ENCODE peak calls at places on chromosome 11, in six cellular contexts. One of them, this sample, is unnamed.

GRCh38 chr11:61413496-61413895 is 16.3 kb downstream of the CPSF7 start:
- DNase-seq in fibroblast of mammary gland: peak; percentile 70
- DNase-seq in foreskin keratinocyte: no peak
- DNase-seq in CD8-positive, alpha-beta T cell: no peak
- DNase-seq in thoracic aorta: no peak
- DNase-seq in sigmoid colon: no peak
- DNase-seq in this sample: no peak

GRCh38 chr11:122676638-122677037 is 21.1 kb downstream of the UBASH3B start:
- DNase-seq in fibroblast of mammary gland: no peak
- DNase-seq in foreskin keratinocyte: peak; percentile 56
- DNase-seq in CD8-positive, alpha-beta T cell: no peak
- DNase-seq in thoracic aorta: no peak
- DNase-seq in sigmoid colon: no peak
- DNase-seq in this sample: no peak

GRCh38 chr11:61090521-61090920 is 11.8 kb upstream of the CD5 start:
- DNase-seq in fibroblast of mammary gland: no peak
- DNase-seq in foreskin keratinocyte: no peak
- DNase-seq in CD8-positive, alpha-beta T cell: no peak
- DNase-seq in thoracic aorta: no peak
- DNase-seq in sigmoid colon: no peak
- DNase-seq in this sample: no peak

GRCh38 chr11:124884869-124885479 is 12.7 kb downstream of the ROBO4 start:
- DNase-seq in fibroblast of mammary gland: no peak
- DNase-seq in foreskin keratinocyte: no peak
- DNase-seq in CD8-positive, alpha-beta T cell: no peak
- DNase-seq in thoracic aorta: no peak
- DNase-seq in sigmoid colon: peak; percentile 48
- DNase-seq in this sample: no peak

GRCh38 chr11:74278721-74279148 is 32.7 kb downstream of the P4HA3 start:
- DNase-seq in fibroblast of mammary gland: peak; percentile 100
- DNase-seq in foreskin keratinocyte: peak; percentile 74
- DNase-seq in CD8-positive, alpha-beta T cell: no peak
- DNase-seq in thoracic aorta: peak; percentile 30
- DNase-seq in sigmoid colon: peak; percentile 94
- DNase-seq in this sample: no peak

GRCh38 chr11:62709262-62710000 is 2.0 kb downstream of the GNG3 start:
- DNase-seq in fibroblast of mammary gland: peak; percentile 98
- DNase-seq in foreskin keratinocyte: peak; percentile 87
- DNase-seq in CD8-positive, alpha-beta T cell: peak; percentile 98
- DNase-seq in thoracic aorta: peak; percentile 97
- DNase-seq in sigmoid colon: peak; percentile 100
- DNase-seq in this sample: peak; percentile 83

GRCh38 chr11:101296896-101297295 is 167.3 kb upstream of the PGR start:
- DNase-seq in fibroblast of mammary gland: no peak
- DNase-seq in foreskin keratinocyte: peak; percentile 64
- DNase-seq in CD8-positive, alpha-beta T cell: no peak
- DNase-seq in thoracic aorta: no peak
- DNase-seq in sigmoid colon: no peak
- DNase-seq in this sample: no peak

GRCh38 chr11:64356498-64357411 is 2.2 kb upstream of the RPS6KA4 start:
- DNase-seq in fibroblast of mammary gland: peak; percentile 47
- DNase-seq in foreskin keratinocyte: no peak
- DNase-seq in CD8-positive, alpha-beta T cell: peak; percentile 38
- DNase-seq in thoracic aorta: no peak
- DNase-seq in sigmoid colon: no peak
- DNase-seq in this sample: no peak

GRCh38 chr11:31813242-31813960 is 2.3 kb upstream of the PAX6 start:
- DNase-seq in fibroblast of mammary gland: no peak
- DNase-seq in foreskin keratinocyte: no peak
- DNase-seq in CD8-positive, alpha-beta T cell: no peak
- DNase-seq in thoracic aorta: no peak
- DNase-seq in sigmoid colon: no peak
- DNase-seq in this sample: no peak

GRCh38 chr11:66373261-66373660 is 1.7 kb upstream of the SLC29A2 start:
- DNase-seq in fibroblast of mammary gland: no peak
- DNase-seq in foreskin keratinocyte: no peak
- DNase-seq in CD8-positive, alpha-beta T cell: no peak
- DNase-seq in thoracic aorta: no peak
- DNase-seq in sigmoid colon: no peak
- DNase-seq in this sample: no peak

GRCh38 chr11:111922803-111923202 is 4.1 kb downstream of the C11orf52 start:
- DNase-seq in fibroblast of mammary gland: peak; percentile 89
- DNase-seq in foreskin keratinocyte: no peak
- DNase-seq in CD8-positive, alpha-beta T cell: no peak
- DNase-seq in thoracic aorta: peak; percentile 81
- DNase-seq in sigmoid colon: peak; percentile 87
- DNase-seq in this sample: no peak

GRCh38 chr11:15852179-15852578 is 504.2 kb downstream of the SOX6 start:
- DNase-seq in fibroblast of mammary gland: peak; percentile 23
- DNase-seq in foreskin keratinocyte: peak; percentile 20
- DNase-seq in CD8-positive, alpha-beta T cell: no peak
- DNase-seq in thoracic aorta: no peak
- DNase-seq in sigmoid colon: no peak
- DNase-seq in this sample: no peak

GRCh38 chr11:44633641-44634040 is 68.2 kb downstream of the CD82 start:
- DNase-seq in fibroblast of mammary gland: no peak
- DNase-seq in foreskin keratinocyte: no peak
- DNase-seq in CD8-positive, alpha-beta T cell: no peak
- DNase-seq in thoracic aorta: no peak
- DNase-seq in sigmoid colon: peak; percentile 62
- DNase-seq in this sample: no peak

GRCh38 chr11:117179048-117179999 is 781 bp downstream of the SIDT2 start:
- DNase-seq in fibroblast of mammary gland: peak; percentile 57
- DNase-seq in foreskin keratinocyte: peak; percentile 18
- DNase-seq in CD8-positive, alpha-beta T cell: peak; percentile 55
- DNase-seq in thoracic aorta: no peak
- DNase-seq in sigmoid colon: peak; percentile 68
- DNase-seq in this sample: no peak

GRCh38 chr11:45590743-45591142 is 74.7 kb downstream of the CHST1 start:
- DNase-seq in fibroblast of mammary gland: peak; percentile 33
- DNase-seq in foreskin keratinocyte: no peak
- DNase-seq in CD8-positive, alpha-beta T cell: no peak
- DNase-seq in thoracic aorta: peak; percentile 89
- DNase-seq in sigmoid colon: peak; percentile 57
- DNase-seq in this sample: no peak

GRCh38 chr11:64245797-64246623 is 733 bp downstream of the PPP1R14B start:
- DNase-seq in fibroblast of mammary gland: peak; percentile 91
- DNase-seq in foreskin keratinocyte: peak; percentile 97
- DNase-seq in CD8-positive, alpha-beta T cell: peak; percentile 81
- DNase-seq in thoracic aorta: peak; percentile 69
- DNase-seq in sigmoid colon: peak; percentile 86
- DNase-seq in this sample: peak; percentile 50

GRCh38 chr11:75771646-75772410 is 3.2 kb downstream of the DGAT2 start:
- DNase-seq in fibroblast of mammary gland: peak; percentile 98
- DNase-seq in foreskin keratinocyte: no peak
- DNase-seq in CD8-positive, alpha-beta T cell: no peak
- DNase-seq in thoracic aorta: peak; percentile 14
- DNase-seq in sigmoid colon: peak; percentile 62
- DNase-seq in this sample: no peak

GRCh38 chr11:14373941-14374646 is 15.1 kb upstream of the RRAS2 start:
- DNase-seq in fibroblast of mammary gland: peak; percentile 87
- DNase-seq in foreskin keratinocyte: peak; percentile 50
- DNase-seq in CD8-positive, alpha-beta T cell: no peak
- DNase-seq in thoracic aorta: peak; percentile 71
- DNase-seq in sigmoid colon: peak; percentile 69
- DNase-seq in this sample: no peak

GRCh38 chr11:270451-271208 is 7.6 kb upstream of the NLRP6 start:
- DNase-seq in fibroblast of mammary gland: no peak
- DNase-seq in foreskin keratinocyte: no peak
- DNase-seq in CD8-positive, alpha-beta T cell: no peak
- DNase-seq in thoracic aorta: no peak
- DNase-seq in sigmoid colon: no peak
- DNase-seq in this sample: no peak

GRCh38 chr11:48005878-48006277 is 25.5 kb downstream of the PTPRJ start:
- DNase-seq in fibroblast of mammary gland: no peak
- DNase-seq in foreskin keratinocyte: no peak
- DNase-seq in CD8-positive, alpha-beta T cell: no peak
- DNase-seq in thoracic aorta: no peak
- DNase-seq in sigmoid colon: no peak
- DNase-seq in this sample: no peak

GRCh38 chr11:123754101-123754568 is at the start of gene OR6X1:
- DNase-seq in fibroblast of mammary gland: no peak
- DNase-seq in foreskin keratinocyte: no peak
- DNase-seq in CD8-positive, alpha-beta T cell: no peak
- DNase-seq in thoracic aorta: no peak
- DNase-seq in sigmoid colon: no peak
- DNase-seq in this sample: no peak

GRCh38 chr11:133122260-133122659 is 410.0 kb downstream of the OPCML start:
- DNase-seq in fibroblast of mammary gland: no peak
- DNase-seq in foreskin keratinocyte: no peak
- DNase-seq in CD8-positive, alpha-beta T cell: no peak
- DNase-seq in thoracic aorta: no peak
- DNase-seq in sigmoid colon: no peak
- DNase-seq in this sample: no peak

GRCh38 chr11:17979770-17980371 is 33.0 kb downstream of the SERGEF start:
- DNase-seq in fibroblast of mammary gland: peak; percentile 20
- DNase-seq in foreskin keratinocyte: no peak
- DNase-seq in CD8-positive, alpha-beta T cell: no peak
- DNase-seq in thoracic aorta: no peak
- DNase-seq in sigmoid colon: no peak
- DNase-seq in this sample: no peak

GRCh38 chr11:1728281-1728680 is 22.1 kb downstream of the IFITM10 start:
- DNase-seq in fibroblast of mammary gland: no peak
- DNase-seq in foreskin keratinocyte: no peak
- DNase-seq in CD8-positive, alpha-beta T cell: no peak
- DNase-seq in thoracic aorta: no peak
- DNase-seq in sigmoid colon: no peak
- DNase-seq in this sample: no peak

GRCh38 chr11:116862951-116863350 is 25.5 kb upstream of the APOA1 start:
- DNase-seq in fibroblast of mammary gland: no peak
- DNase-seq in foreskin keratinocyte: no peak
- DNase-seq in CD8-positive, alpha-beta T cell: no peak
- DNase-seq in thoracic aorta: no peak
- DNase-seq in sigmoid colon: no peak
- DNase-seq in this sample: no peak

GRCh38 chr11:64086263-64086938 is 50.7 kb downstream of the FLRT1 start:
- DNase-seq in fibroblast of mammary gland: peak; percentile 54
- DNase-seq in foreskin keratinocyte: no peak
- DNase-seq in CD8-positive, alpha-beta T cell: no peak
- DNase-seq in thoracic aorta: no peak
- DNase-seq in sigmoid colon: peak; percentile 88
- DNase-seq in this sample: no peak

GRCh38 chr11:94107363-94107762 is 21.3 kb upstream of the PANX1 start:
- DNase-seq in fibroblast of mammary gland: no peak
- DNase-seq in foreskin keratinocyte: no peak
- DNase-seq in CD8-positive, alpha-beta T cell: no peak
- DNase-seq in thoracic aorta: no peak
- DNase-seq in sigmoid colon: no peak
- DNase-seq in this sample: no peak

GRCh38 chr11:84227970-84228369 is 941.8 kb upstream of the CCDC90B start:
- DNase-seq in fibroblast of mammary gland: peak; percentile 46
- DNase-seq in foreskin keratinocyte: no peak
- DNase-seq in CD8-positive, alpha-beta T cell: no peak
- DNase-seq in thoracic aorta: no peak
- DNase-seq in sigmoid colon: no peak
- DNase-seq in this sample: no peak

GRCh38 chr11:68413591-68413999 is 47.0 kb upstream of the PPP6R3 start:
- DNase-seq in fibroblast of mammary gland: no peak
- DNase-seq in foreskin keratinocyte: no peak
- DNase-seq in CD8-positive, alpha-beta T cell: no peak
- DNase-seq in thoracic aorta: no peak
- DNase-seq in sigmoid colon: no peak
- DNase-seq in this sample: no peak
- TF ChIP-seq CTCF in fibroblast of mammary gland: no peak
- TF ChIP-seq CTCF in foreskin keratinocyte: no peak
- TF ChIP-seq CTCF in CD8-positive, alpha-beta T cell: no peak
- TF ChIP-seq CTCF in thoracic aorta: no peak
- TF ChIP-seq CTCF in sigmoid colon: no peak
- TF ChIP-seq CTCF in this sample: no peak

DNA sequence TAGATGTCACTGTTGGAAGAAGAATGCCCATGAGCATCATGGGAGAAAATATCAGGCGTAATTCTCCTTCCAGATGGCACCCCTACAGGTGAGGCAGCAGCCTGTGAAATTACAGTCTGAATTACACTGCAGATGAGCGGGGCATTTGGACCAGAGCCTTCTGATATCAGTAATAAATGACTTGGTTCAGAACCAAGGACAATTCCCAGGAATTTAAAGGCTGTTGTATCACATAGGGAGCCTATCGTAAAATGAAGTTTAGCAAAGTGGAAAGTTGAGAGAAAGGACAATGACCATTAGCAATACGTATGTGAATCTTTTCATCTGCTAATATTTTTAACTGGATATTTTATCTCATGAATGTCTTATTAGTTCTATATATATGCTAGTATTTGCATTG is 61.3 kb downstream of the PRMT3 start:
- DNase-seq in fibroblast of mammary gland: no peak
- DNase-seq in foreskin keratinocyte: no peak
- DNase-seq in CD8-positive, alpha-beta T cell: no peak
- DNase-seq in thoracic aorta: no peak
- DNase-seq in sigmoid colon: no peak
- DNase-seq in this sample: no peak
- TF ChIP-seq CTCF in fibroblast of mammary gland: no peak
- TF ChIP-seq CTCF in foreskin keratinocyte: no peak
- TF ChIP-seq CTCF in CD8-positive, alpha-beta T cell: no peak
- TF ChIP-seq CTCF in thoracic aorta: no peak
- TF ChIP-seq CTCF in sigmoid colon: no peak
- TF ChIP-seq CTCF in this sample: no peak

DNA sequence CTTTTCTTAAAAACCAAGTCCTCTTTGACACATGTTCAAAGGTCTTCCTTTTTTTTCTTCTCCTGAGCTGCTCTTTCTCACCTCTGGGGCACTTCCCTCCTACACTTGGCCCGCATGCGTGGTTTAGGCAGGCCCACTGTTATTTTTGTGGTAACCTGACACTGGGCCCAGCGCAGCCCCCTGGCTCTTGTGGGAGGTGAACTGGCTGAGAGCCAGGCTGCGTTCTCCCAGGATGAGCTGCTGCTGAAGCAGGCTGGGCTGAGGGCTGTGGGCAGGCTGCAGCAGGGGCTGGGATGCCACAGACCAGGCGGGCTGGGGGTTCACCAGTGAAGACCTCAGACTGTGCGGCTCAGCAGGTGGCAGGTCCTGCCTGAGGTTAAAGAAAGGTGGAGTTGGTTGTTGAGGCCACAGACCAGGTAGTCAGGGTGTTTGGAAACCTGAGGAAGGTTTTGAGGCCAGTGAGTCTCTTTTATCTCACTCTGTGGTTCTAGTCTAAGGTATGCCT is 72.4 kb downstream of the TEAD1 start:
- DNase-seq in fibroblast of mammary gland: peak; percentile 88
- DNase-seq in foreskin keratinocyte: peak; percentile 80
- DNase-seq in CD8-positive, alpha-beta T cell: no peak
- DNase-seq in thoracic aorta: no peak
- DNase-seq in sigmoid colon: peak; percentile 77
- DNase-seq in this sample: no peak
- TF ChIP-seq CTCF in fibroblast of mammary gland: peak; percentile 9
- TF ChIP-seq CTCF in foreskin keratinocyte: no peak
- TF ChIP-seq CTCF in CD8-positive, alpha-beta T cell: no peak
- TF ChIP-seq CTCF in thoracic aorta: no peak
- TF ChIP-seq CTCF in sigmoid colon: no peak
- TF ChIP-seq CTCF in this sample: no peak

DNA sequence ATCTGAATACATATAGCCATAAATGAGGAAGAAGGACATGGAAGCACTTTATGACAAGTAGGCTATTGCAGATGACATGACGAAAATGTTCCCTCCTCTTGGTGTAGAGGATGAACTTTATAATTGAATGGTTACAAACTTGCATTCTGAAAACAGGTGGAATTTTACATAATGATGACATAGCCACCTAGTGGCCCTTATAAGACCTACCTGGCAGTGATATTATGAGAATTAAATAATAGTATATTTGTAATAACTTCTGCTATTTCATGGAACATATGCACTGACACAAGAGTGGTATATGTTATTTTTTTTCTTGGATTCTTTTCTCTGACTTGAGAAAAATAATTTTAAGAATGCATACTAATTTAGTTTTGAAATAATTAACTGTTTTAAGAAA is 22.9 kb downstream of the TRIM22 start:
- DNase-seq in fibroblast of mammary gland: no peak
- DNase-seq in foreskin keratinocyte: peak; percentile 11
- DNase-seq in CD8-positive, alpha-beta T cell: no peak
- DNase-seq in thoracic aorta: no peak
- DNase-seq in sigmoid colon: no peak
- DNase-seq in this sample: no peak
- TF ChIP-seq CTCF in fibroblast of mammary gland: peak; percentile 42
- TF ChIP-seq CTCF in foreskin keratinocyte: peak; percentile 70
- TF ChIP-seq CTCF in CD8-positive, alpha-beta T cell: peak; percentile 65
- TF ChIP-seq CTCF in thoracic aorta: peak; percentile 23
- TF ChIP-seq CTCF in sigmoid colon: no peak
- TF ChIP-seq CTCF in this sample: no peak

This sample was measured in activated B cell treated with CpG ODN at 0.5 μM for 24 hours.